ENCODE peak calls at places on chromosomes 12 and 14, in seven cellular contexts. A is neural crest cell, K is activated B cell treated with CpG ODN at 0.5 μM for 24 hours, M is CD14-positive monocyte, G is Calu3, F is GM20000, P is left ventricle myocardium inferior. H is an unnamed sample.
A peak's percentile ranks its signal among the peaks of the same experiment; 100 is the strongest.

GRCh38 chr14:56135001-56135400 is 16.8 kb downstream of the PELI2 start:
- DNase-seq in K (no peak), A (no peak), G (no peak), P (no peak), M (no peak), F (no peak), H (peak; percentile 16)

GRCh38 chr14:71497645-71498086 is 434.6 kb upstream of the RGS6 start:
- DNase-seq in G (no peak), M (no peak), K (no peak), F (peak; percentile 41), A (no peak), P (no peak), H (peak; percentile 74)

GRCh38 chr12:130014485-130014807 is 110.6 kb upstream of the TMEM132D start:
- DNase-seq in P (no peak), G (no peak), A (no peak), M (no peak), F (no peak), K (no peak), H (no peak)

GRCh38 chr12:14883663-14884062 is 2.0 kb downstream of the MGP start:
- DNase-seq in F (no peak), P (no peak), K (no peak), M (no peak), G (no peak), A (no peak), H (peak; percentile 16)

GRCh38 chr12:53345486-53346195 is 9.5 kb upstream of the SP7 start:
- DNase-seq in K (no peak), P (peak; percentile 65), G (no peak), A (no peak), M (no peak), F (peak; percentile 3), H (peak; percentile 80)

GRCh38 chr12:53062977-53063707 is 13.3 kb downstream of the TNS2 start:
- DNase-seq in A (no peak), G (no peak), K (no peak), F (no peak), M (no peak), P (no peak), H (no peak)

GRCh38 chr14:44135972-44136371 is 371.1 kb downstream of the FSCB start:
- DNase-seq in G (no peak), A (no peak), M (no peak), F (no peak), K (no peak), P (no peak), H (no peak)

GRCh38 chr12:93514853-93515252 is 47.5 kb downstream of the MRPL42 start:
- DNase-seq in G (no peak), K (no peak), P (no peak), A (no peak), F (no peak), M (no peak), H (peak; percentile 69)

GRCh38 chr12:7441216-7441615 is 2.7 kb downstream of the CD163L1 start:
- DNase-seq in A (no peak), F (no peak), G (no peak), P (no peak), M (no peak), K (no peak), H (peak; percentile 12)

GRCh38 chr12:118377005-118377890 is 893 bp downstream of the SUDS3 start:
- DNase-seq in F (peak; percentile 37), G (no peak), M (no peak), P (no peak), A (no peak), K (no peak), H (no peak)

DNA sequence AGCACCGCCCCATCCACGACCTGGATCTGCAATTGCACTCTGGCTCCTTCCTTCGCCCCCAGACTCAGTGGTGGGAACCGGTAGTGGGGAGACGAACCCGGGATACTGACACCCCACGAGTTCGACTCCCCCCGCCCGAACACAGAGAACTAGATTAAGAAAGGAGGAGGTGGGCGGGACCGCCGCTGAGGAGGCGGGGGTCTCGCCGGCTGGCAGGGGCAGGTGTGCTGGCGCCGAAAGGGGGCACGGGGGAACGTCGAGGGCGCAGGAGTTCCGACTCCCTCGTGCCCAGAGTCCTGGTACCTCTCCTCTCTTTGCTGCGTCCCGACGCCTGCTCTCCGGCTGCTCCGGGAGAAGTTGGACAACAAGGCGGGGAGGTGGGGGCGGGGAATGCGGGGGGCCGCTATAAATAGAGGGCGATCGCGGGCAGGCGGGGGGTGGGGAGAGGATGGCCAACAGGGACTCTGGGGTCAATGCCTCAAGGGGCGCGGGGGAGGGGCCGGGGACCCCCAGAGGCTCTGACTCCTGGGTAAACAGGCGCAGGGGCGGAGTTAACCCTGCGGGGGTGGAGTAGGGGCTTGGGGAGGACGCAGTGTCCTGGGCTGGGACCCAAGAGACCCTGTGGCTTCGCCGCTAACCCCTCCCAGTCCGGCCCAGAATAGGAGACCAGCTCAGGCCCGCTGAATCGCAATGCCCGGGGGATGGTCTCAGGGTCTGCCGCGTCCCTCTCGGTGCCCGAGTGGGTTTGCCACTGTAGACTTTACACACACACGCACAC is 702 bp upstream of the NDRG2 start:
- DNase-seq in K (no peak), G (no peak), F (no peak), A (peak; percentile 23), P (peak; percentile 91), M (no peak), H (no peak)
- TF ChIP-seq CTCF in K (no peak), G (no peak), F (no peak), A (no peak), P (no peak), M (no peak), H (no peak)

GRCh38 chr12:48937170-48937569 is 11.9 kb upstream of the FKBP11 start:
- DNase-seq in A (no peak), K (no peak), M (no peak), F (no peak), P (no peak), G (no peak), H (no peak)
- TF ChIP-seq CTCF in A (peak; percentile 27), K (no peak), M (no peak), F (no peak), P (no peak), G (no peak), H (no peak)

GRCh38 chr14:52313903-52314481 is at the start of gene PTGER2:
- DNase-seq in A (peak; percentile 31), K (peak; percentile 44), G (peak; percentile 74), P (peak; percentile 84), M (peak; percentile 96), F (peak; percentile 69), H (peak; percentile 96)

GRCh38 chr14:52312872-52313492 is 1.1 kb upstream of the PTGER2 start:
- DNase-seq in G (no peak), P (no peak), K (no peak), A (no peak), M (peak; percentile 51), F (no peak), H (peak; percentile 62)

GRCh38 chr14:52315355-52315718 is 1.2 kb downstream of the PTGER2 start:
- DNase-seq in G (no peak), F (peak; percentile 21), P (no peak), A (no peak), M (peak; percentile 65), K (no peak), H (peak; percentile 22)

GRCh38 chr14:52313493-52313881 is 625 bp upstream of the PTGER2 start:
- DNase-seq in P (no peak), A (no peak), M (no peak), G (no peak), K (no peak), F (no peak), H (peak; percentile 61)

DNA sequence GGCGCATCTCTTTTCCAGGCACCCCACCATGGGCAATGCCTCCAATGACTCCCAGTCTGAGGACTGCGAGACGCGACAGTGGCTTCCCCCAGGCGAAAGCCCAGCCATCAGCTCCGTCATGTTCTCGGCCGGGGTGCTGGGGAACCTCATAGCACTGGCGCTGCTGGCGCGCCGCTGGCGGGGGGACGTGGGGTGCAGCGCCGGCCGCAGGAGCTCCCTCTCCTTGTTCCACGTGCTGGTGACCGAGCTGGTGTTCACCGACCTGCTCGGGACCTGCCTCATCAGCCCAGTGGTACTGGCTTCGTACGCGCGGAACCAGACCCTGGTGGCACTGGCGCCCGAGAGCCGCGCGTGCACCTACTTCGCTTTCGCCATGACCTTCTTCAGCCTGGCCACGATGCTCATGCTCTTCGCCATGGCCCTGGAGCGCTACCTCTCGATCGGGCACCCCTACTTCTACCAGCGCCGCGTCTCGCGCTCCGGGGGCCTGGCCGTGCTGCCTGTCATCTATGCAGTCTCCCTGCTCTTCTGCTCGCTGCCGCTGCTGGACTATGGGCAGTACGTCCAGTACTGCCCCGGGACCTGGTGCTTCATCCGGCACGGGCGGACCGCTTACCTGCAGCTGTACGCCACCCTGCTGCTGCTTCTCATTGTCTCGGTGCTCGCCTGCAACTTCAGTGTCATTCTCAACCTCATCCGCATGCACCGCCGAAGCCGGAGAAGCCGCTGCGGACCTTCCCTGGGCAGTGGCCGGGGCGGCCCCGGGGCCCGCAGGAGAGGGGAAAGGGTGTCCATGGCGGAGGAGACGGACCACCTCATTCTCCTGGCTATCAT is 626 bp downstream of the PTGER2 start:
- DNase-seq in P (peak; percentile 26), A (peak; percentile 9), G (peak; percentile 12), F (peak; percentile 51), M (peak; percentile 51), K (peak; percentile 31), H (no peak)
- TF ChIP-seq CTCF in P (no peak), A (no peak), G (no peak), F (no peak), M (no peak), K (no peak), H (no peak)

GRCh38 chr14:58639842-58640484 is 2.2 kb downstream of the DACT1 start:
- DNase-seq in P (no peak), G (peak; percentile 53), M (no peak), F (peak; percentile 58), K (no peak), A (peak; percentile 34), H (peak; percentile 90)

GRCh38 chr14:58637040-58637390 is 747 bp upstream of the DACT1 start:
- DNase-seq in F (no peak), G (no peak), P (peak; percentile 41), M (no peak), A (no peak), K (no peak), H (peak; percentile 77)

GRCh38 chr14:58636129-58636528 is 1.6 kb upstream of the DACT1 start:
- DNase-seq in F (no peak), P (no peak), G (no peak), M (no peak), K (no peak), A (no peak), H (no peak)

GRCh38 chr14:58637391-58638230 is at the start of gene DACT1:
- DNase-seq in P (peak; percentile 76), A (peak; percentile 51), G (peak; percentile 30), M (no peak), F (peak; percentile 81), K (peak; percentile 52), H (peak; percentile 38)

DNA sequence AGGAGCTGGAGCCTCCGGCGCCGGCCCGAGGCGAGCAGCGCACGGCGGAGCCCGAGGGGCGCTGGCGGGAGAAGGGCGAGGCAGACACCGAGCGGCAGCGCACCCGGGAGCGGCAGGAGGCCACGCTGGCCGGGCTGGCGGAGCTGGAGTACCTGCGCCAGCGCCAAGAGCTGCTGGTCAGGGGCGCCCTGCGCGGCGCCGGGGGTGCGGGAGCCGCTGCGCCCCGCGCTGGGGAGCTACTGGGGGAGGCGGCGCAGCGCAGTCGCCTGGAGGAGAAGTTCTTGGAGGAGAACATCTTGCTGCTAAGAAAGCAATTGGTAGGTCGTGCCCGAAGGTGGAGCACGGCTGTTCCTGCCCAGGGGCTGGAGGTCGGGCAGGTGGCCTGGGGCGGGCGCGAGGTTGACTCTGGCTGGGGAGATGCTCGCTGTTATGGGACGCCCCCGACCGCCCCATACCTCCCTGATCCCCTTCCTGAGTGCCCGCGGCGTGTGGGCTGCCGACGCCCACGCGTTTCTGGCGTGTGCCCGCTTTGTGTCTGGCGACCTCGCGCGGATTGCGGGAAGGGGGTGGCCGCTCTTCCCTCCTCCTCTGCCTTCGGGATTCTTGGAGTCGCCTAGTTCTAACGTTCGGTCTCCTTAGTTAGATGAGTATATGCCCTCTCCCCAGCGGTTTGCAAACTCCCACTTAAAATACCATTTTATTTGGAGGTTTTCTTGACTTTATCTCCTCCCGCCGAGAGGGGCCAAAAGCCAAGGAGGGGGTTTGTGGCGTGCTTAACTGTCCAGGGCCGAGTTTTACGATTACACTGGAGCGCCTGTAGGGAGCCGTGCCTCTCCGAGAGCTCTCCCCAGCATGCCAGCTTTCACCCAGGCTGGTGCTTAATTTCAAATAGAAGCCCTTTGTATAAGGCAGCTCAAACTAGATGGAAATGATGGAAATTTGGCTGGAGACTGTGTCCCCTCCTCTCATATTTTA is 756 bp downstream of the DACT1 start:
- DNase-seq in A (peak; percentile 26), P (peak; percentile 24), F (peak; percentile 65), G (peak; percentile 2), K (no peak), M (no peak), H (peak; percentile 10)
- TF ChIP-seq CTCF in A (peak; percentile 24), P (no peak), F (no peak), G (no peak), K (no peak), M (no peak), H (no peak)

H was measured in fibroblast of mammary gland.